ENCODE peak calls at places on chromosomes 12 and 14, in four cellular contexts. T is H1, L is upper lobe of left lung, G is transverse colon. D is an unnamed sample.

GRCh38 chr14:35435177-35435576 is 30.6 kb upstream of the NFKBIA start:
- DNase-seq in T (no peak), L (no peak), G (no peak), D (no peak)

GRCh38 chr12:57522887-57523705 is 472 bp downstream of the MBD6 start:
- DNase-seq in T (no peak), L (peak), G (peak), D (peak)

GRCh38 chr14:71206766-71207371 is 299.6 kb downstream of the PCNX1 start:
- DNase-seq in T (no peak), L (no peak), G (no peak), D (peak)

GRCh38 chr12:34022079-34022830 is at the start of gene ALG10:
- DNase-seq in T (peak), L (peak), G (peak), D (peak)

GRCh38 chr14:22977684-22978486 is 4.5 kb downstream of the AJUBA start:
- DNase-seq in T (peak), L (peak), G (peak), D (peak)

GRCh38 chr12:28035483-28035882 is 63.0 kb upstream of the PTHLH start:
- DNase-seq in T (no peak), L (no peak), G (no peak), D (no peak)

GRCh38 chr12:14880890-14881453 is 4.7 kb downstream of the MGP start:
- DNase-seq in T (no peak), L (no peak), G (no peak), D (no peak)

GRCh38 chr12:115998789-115999478 is 278.6 kb downstream of the MED13L start:
- DNase-seq in T (no peak), L (no peak), G (no peak), D (no peak)

GRCh38 chr14:65356327-65356836 is 56.1 kb upstream of the FUT8 start:
- DNase-seq in T (peak), L (peak), G (no peak), D (peak)

GRCh38 chr14:75279153-75279738 is 618 bp downstream of the FOS start:
- DNase-seq in T (no peak), L (peak), G (peak), D (no peak)

GRCh38 chr14:75280831-75281690 is 2.4 kb downstream of the FOS start:
- DNase-seq in T (no peak), L (no peak), G (peak), D (no peak)

GRCh38 chr14:75280448-75280830 is 1.8 kb downstream of the FOS start:
- DNase-seq in T (no peak), L (no peak), G (no peak), D (no peak)

GRCh38 chr14:75278422-75279152 is at the start of gene FOS:
- DNase-seq in T (no peak), L (peak), G (peak), D (peak)

GRCh38 chr14:75279739-75280447 is 1.3 kb downstream of the FOS start:
- DNase-seq in T (no peak), L (no peak), G (peak), D (no peak)
- TF ChIP-seq POLR2AphosphoS5 in T (peak), L (no peak), G (peak), D (peak)

GRCh38 chr12:45268672-45269406 is 52.9 kb downstream of the ANO6 start:
- DNase-seq in T (no peak), L (peak), G (peak), D (peak)
- TF ChIP-seq EP300 in T (no peak), L (no peak), G (no peak), D (no peak)

DNA sequence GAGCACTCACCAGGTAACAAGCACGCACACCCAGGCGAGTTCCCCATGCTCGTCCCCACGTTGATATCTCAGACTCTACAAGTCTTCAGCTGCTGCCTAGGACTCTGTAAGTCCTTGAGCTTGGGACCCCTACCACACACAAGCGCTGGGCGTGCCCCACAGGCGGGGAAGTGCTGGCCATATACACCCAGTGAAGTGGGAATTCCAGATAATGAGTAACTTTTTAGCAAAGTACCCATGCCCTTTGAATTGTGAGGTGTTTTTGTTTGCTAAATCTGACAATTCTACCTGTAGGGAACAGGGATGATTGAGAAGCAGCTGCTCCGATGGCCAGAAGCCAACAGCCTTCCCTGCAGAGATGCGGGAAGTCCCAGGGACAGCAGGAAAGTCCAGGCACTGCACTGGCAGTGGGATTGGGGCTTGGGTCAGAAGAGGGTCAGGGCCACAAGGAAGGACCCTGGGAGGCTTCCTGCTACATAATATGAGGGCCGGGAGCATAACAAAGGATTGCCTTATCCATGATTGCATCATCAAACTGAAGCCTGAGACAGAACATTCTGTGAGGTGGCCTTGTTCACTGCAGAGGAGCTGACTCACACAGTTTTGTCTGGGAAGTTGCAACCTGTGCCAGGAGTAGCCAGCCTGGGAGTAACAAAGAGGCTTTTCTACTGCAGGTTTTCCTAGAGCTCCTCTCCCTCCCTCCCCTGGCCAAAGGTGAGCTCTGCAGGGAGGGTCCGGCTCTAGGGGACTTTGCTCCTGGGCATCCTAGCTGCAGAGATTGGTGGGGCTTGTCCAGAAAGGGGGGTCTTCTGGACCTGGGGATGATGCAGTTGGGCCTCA is 13.2 kb upstream of the SERPINA3 start:
- DNase-seq in T (no peak), L (peak), G (peak), D (peak)
- TF ChIP-seq POLR2A in T (no peak), L (no peak), G (no peak), D (no peak)

GRCh38 chr12:94874986-94875312 is 128.5 kb downstream of the NDUFA12 start:
- DNase-seq in T (no peak), L (no peak), G (no peak), D (no peak)

GRCh38 chr12:94872007-94872653 is 131.4 kb downstream of the NDUFA12 start:
- DNase-seq in T (no peak), L (no peak), G (no peak), D (peak)

GRCh38 chr12:94873368-94874085 is 130.0 kb downstream of the NDUFA12 start:
- DNase-seq in T (no peak), L (no peak), G (peak), D (peak)

GRCh38 chr12:94874086-94874985 is 129.2 kb downstream of the NDUFA12 start:
- DNase-seq in T (no peak), L (no peak), G (no peak), D (no peak)

GRCh38 chr12:94872671-94873367 is 130.7 kb downstream of the NDUFA12 start:
- DNase-seq in T (no peak), L (no peak), G (no peak), D (no peak)
- TF ChIP-seq POLR2AphosphoS5 in T (no peak), L (no peak), G (no peak), D (no peak)

GRCh38 chr12:52044284-52044983 is 6.8 kb upstream of the NR4A1 start:
- DNase-seq in T (no peak), L (peak), G (peak), D (peak)
- TF ChIP-seq EP300 in T (no peak), L (no peak), G (no peak), D (peak)

GRCh38 chr12:19129486-19130223 is at the start of gene PLEKHA5:
- DNase-seq in T (no peak), L (peak), G (peak), D (peak)
- TF ChIP-seq POLR2A in T (no peak), L (no peak), G (peak), D (no peak)

DNA sequence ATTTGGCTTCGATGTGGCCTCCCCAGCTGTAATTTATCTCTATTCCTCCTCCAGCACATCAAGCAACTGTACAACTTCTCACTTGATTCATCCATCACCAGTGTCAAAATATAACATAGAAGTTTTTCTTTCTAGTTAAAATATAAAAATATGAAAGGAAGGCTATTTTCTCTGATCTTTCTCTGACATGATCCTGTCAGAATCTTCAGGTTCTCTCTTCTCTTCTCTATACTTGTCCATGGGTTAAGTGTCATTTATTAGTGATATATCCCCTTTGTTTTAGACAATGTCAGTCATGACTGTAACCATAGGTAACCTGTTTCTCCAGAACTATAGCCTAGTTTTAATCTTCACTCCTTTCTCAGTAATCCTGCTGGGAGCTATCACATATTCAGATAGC is 132.5 kb upstream of the G2E3 start:
- DNase-seq in T (no peak), L (no peak), G (no peak), D (no peak)
- TF ChIP-seq POLR2AphosphoS5 in T (no peak), L (no peak), G (no peak), D (no peak)

D was measured in stomach.